ENCODE peak calls at places on chromosomes 12 and 14, in four cellular contexts. One of them, this sample, is unnamed.

GRCh38 chr12:109387425-109388166 is 39.9 kb downstream of the MYO1H start:
- DNase-seq in GM12878: no peak
- DNase-seq in HepG2: peak
- DNase-seq in K562: peak
- DNase-seq in this sample: peak

GRCh38 chr12:57619434-57620244 is 8.4 kb downstream of the ARHGEF25 start:
- DNase-seq in GM12878: no peak
- DNase-seq in HepG2: no peak
- DNase-seq in K562: no peak
- DNase-seq in this sample: peak

GRCh38 chr12:25526778-25527177 is 26.3 kb downstream of the LMNTD1 start:
- DNase-seq in GM12878: no peak
- DNase-seq in HepG2: no peak
- DNase-seq in K562: no peak
- DNase-seq in this sample: no peak

GRCh38 chr12:19236656-19237055 is 107.1 kb downstream of the PLEKHA5 start:
- DNase-seq in GM12878: no peak
- DNase-seq in HepG2: no peak
- DNase-seq in K562: no peak
- DNase-seq in this sample: no peak

GRCh38 chr14:95211721-95212504 is 54.6 kb upstream of the DICER1 start:
- DNase-seq in GM12878: peak
- DNase-seq in HepG2: no peak
- DNase-seq in K562: no peak
- DNase-seq in this sample: no peak

GRCh38 chr14:77148510-77149231 is 7.1 kb upstream of the ZDHHC22 start:
- DNase-seq in GM12878: no peak
- DNase-seq in HepG2: no peak
- DNase-seq in K562: peak
- DNase-seq in this sample: peak

GRCh38 chr14:67397536-67397935 is 14.4 kb downstream of the PLEK2 start:
- DNase-seq in GM12878: no peak
- DNase-seq in HepG2: no peak
- DNase-seq in K562: no peak
- DNase-seq in this sample: no peak

GRCh38 chr12:109818253-109818652 is 14.9 kb downstream of the TRPV4 start:
- DNase-seq in GM12878: no peak
- DNase-seq in HepG2: no peak
- DNase-seq in K562: no peak
- DNase-seq in this sample: no peak

GRCh38 chr12:63822352-63822751 is 22.1 kb upstream of the SRGAP1 start:
- DNase-seq in GM12878: no peak
- DNase-seq in HepG2: no peak
- DNase-seq in K562: no peak
- DNase-seq in this sample: no peak

GRCh38 chr14:97065305-97066067 is 268.3 kb downstream of the VRK1 start:
- DNase-seq in GM12878: no peak
- DNase-seq in HepG2: no peak
- DNase-seq in K562: no peak
- DNase-seq in this sample: no peak

GRCh38 chr12:56160160-56160763 is 2.1 kb downstream of the MYL6 start:
- DNase-seq in GM12878: no peak
- DNase-seq in HepG2: no peak
- DNase-seq in K562: no peak
- DNase-seq in this sample: peak

GRCh38 chr12:94676011-94676709 is 25.8 kb upstream of the TMCC3 start:
- DNase-seq in GM12878: peak
- DNase-seq in HepG2: no peak
- DNase-seq in K562: no peak
- DNase-seq in this sample: no peak

GRCh38 chr14:105494606-105494929 is 3.5 kb downstream of the TEDC1 start:
- DNase-seq in GM12878: no peak
- DNase-seq in HepG2: no peak
- DNase-seq in K562: no peak
- DNase-seq in this sample: no peak

GRCh38 chr14:99755629-99756603 is 37.3 kb upstream of the EML1 start:
- DNase-seq in GM12878: no peak
- DNase-seq in HepG2: peak
- DNase-seq in K562: no peak
- DNase-seq in this sample: no peak

GRCh38 chr14:33364536-33364935 is 425.9 kb downstream of the NPAS3 start:
- DNase-seq in GM12878: no peak
- DNase-seq in HepG2: no peak
- DNase-seq in K562: no peak
- DNase-seq in this sample: peak

GRCh38 chr12:102659200-102659911 is 179.0 kb upstream of the IGF1 start:
- DNase-seq in GM12878: no peak
- DNase-seq in HepG2: no peak
- DNase-seq in K562: no peak
- DNase-seq in this sample: peak

GRCh38 chr14:48398675-48399282 is 723.4 kb upstream of the MDGA2 start:
- DNase-seq in GM12878: no peak
- DNase-seq in HepG2: peak
- DNase-seq in K562: peak
- DNase-seq in this sample: peak

GRCh38 chr12:121769831-121770301 is 23.6 kb downstream of the RHOF start:
- DNase-seq in GM12878: no peak
- DNase-seq in HepG2: peak
- DNase-seq in K562: peak
- DNase-seq in this sample: no peak

GRCh38 chr12:107145397-107145796 is 52.0 kb upstream of the CRY1 start:
- DNase-seq in GM12878: no peak
- DNase-seq in HepG2: no peak
- DNase-seq in K562: no peak
- DNase-seq in this sample: no peak

GRCh38 chr12:131929530-131930456 is 717 bp downstream of the PUS1 start:
- DNase-seq in GM12878: no peak
- DNase-seq in HepG2: no peak
- DNase-seq in K562: peak
- DNase-seq in this sample: no peak

GRCh38 chr12:3493225-3494049 is 2.4 kb downstream of the PRMT8 start:
- DNase-seq in GM12878: no peak
- DNase-seq in HepG2: no peak
- DNase-seq in K562: no peak
- DNase-seq in this sample: peak

GRCh38 chr12:14993537-14994266 is 20.9 kb downstream of the PDE6H start:
- DNase-seq in GM12878: no peak
- DNase-seq in HepG2: no peak
- DNase-seq in K562: no peak
- DNase-seq in this sample: no peak

GRCh38 chr12:30515351-30515750 is 180.3 kb downstream of the IPO8 start:
- DNase-seq in GM12878: no peak
- DNase-seq in HepG2: peak
- DNase-seq in K562: no peak
- DNase-seq in this sample: peak

GRCh38 chr14:51157012-51157411 is 62.1 kb upstream of the TRIM9 start:
- DNase-seq in GM12878: no peak
- DNase-seq in HepG2: peak
- DNase-seq in K562: no peak
- DNase-seq in this sample: peak

GRCh38 chr12:52144512-52145227 is 47.1 kb downstream of the KRT80 start:
- DNase-seq in GM12878: no peak
- DNase-seq in HepG2: no peak
- DNase-seq in K562: no peak
- DNase-seq in this sample: no peak

GRCh38 chr12:39064712-39065111 is 159.3 kb upstream of the CPNE8 start:
- DNase-seq in GM12878: no peak
- DNase-seq in HepG2: no peak
- DNase-seq in K562: no peak
- DNase-seq in this sample: no peak

DNA sequence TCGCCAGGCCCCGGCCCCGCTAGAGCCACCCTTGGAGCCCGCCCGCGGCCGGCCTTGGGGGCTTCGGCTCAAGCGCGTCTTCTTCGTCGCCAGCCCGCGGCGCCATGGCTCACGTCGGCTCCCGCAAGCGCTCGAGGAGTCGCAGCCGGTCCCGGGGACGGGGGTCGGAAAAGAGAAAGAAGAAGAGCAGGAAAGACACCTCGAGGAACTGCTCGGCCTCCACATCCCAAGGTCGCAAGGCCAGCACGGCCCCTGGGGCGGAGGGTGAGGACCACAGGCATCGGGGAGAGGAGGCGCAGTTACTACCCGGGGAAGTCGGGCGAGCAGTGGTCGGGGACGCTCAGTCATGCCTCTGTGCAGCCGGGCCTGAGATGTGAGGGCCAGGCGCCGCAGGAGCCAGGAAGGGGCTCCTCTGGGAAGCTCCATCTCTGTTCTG is 573 bp downstream of the ARL6IP4 start:
- DNase-seq in GM12878: no peak
- DNase-seq in HepG2: no peak
- DNase-seq in K562: peak
- DNase-seq in this sample: no peak
- TF ChIP-seq POLR2AphosphoS5 in GM12878: no peak
- TF ChIP-seq POLR2AphosphoS5 in HepG2: no peak
- TF ChIP-seq POLR2AphosphoS5 in K562: no peak
- TF ChIP-seq POLR2AphosphoS5 in this sample: no peak

GRCh38 chr12:126051611-126052107 is 986.4 kb downstream of the AACS start:
- DNase-seq in GM12878: no peak
- DNase-seq in HepG2: no peak
- DNase-seq in K562: no peak
- DNase-seq in this sample: peak
- TF ChIP-seq JUNB in GM12878: no peak
- TF ChIP-seq JUNB in HepG2: no peak
- TF ChIP-seq JUNB in K562: no peak
- TF ChIP-seq JUNB in this sample: no peak

GRCh38 chr12:124323771-124324530 is 29.1 kb downstream of the RFLNA start:
- DNase-seq in GM12878: no peak
- DNase-seq in HepG2: no peak
- DNase-seq in K562: no peak
- DNase-seq in this sample: no peak
- TF ChIP-seq POLR2AphosphoS5 in GM12878: peak
- TF ChIP-seq POLR2AphosphoS5 in HepG2: no peak
- TF ChIP-seq POLR2AphosphoS5 in K562: no peak
- TF ChIP-seq POLR2AphosphoS5 in this sample: no peak

GRCh38 chr12:11638271-11638916 is 11.1 kb upstream of the ETV6 start:
- DNase-seq in GM12878: no peak
- DNase-seq in HepG2: no peak
- DNase-seq in K562: no peak
- DNase-seq in this sample: no peak
- TF ChIP-seq JUNB in GM12878: no peak
- TF ChIP-seq JUNB in HepG2: no peak
- TF ChIP-seq JUNB in K562: no peak
- TF ChIP-seq JUNB in this sample: no peak

GRCh38 chr12:53483979-53484377 is 15.3 kb downstream of the MAP3K12 start:
- DNase-seq in GM12878: no peak
- DNase-seq in HepG2: no peak
- DNase-seq in K562: no peak
- DNase-seq in this sample: no peak

GRCh38 chr12:53484686-53485567 is 14.3 kb downstream of the MAP3K12 start:
- DNase-seq in GM12878: no peak
- DNase-seq in HepG2: no peak
- DNase-seq in K562: no peak
- DNase-seq in this sample: no peak

GRCh38 chr12:53482626-53483165 is 16.6 kb downstream of the MAP3K12 start:
- DNase-seq in GM12878: no peak
- DNase-seq in HepG2: no peak
- DNase-seq in K562: no peak
- DNase-seq in this sample: no peak

GRCh38 chr12:53481957-53482586 is 17.2 kb downstream of the MAP3K12 start:
- DNase-seq in GM12878: no peak
- DNase-seq in HepG2: peak
- DNase-seq in K562: no peak
- DNase-seq in this sample: peak

GRCh38 chr12:53483225-53483978 is 15.9 kb downstream of the MAP3K12 start:
- DNase-seq in GM12878: no peak
- DNase-seq in HepG2: no peak
- DNase-seq in K562: no peak
- DNase-seq in this sample: peak
- TF ChIP-seq POLR2AphosphoS5 in GM12878: peak
- TF ChIP-seq POLR2AphosphoS5 in HepG2: peak
- TF ChIP-seq POLR2AphosphoS5 in K562: peak
- TF ChIP-seq POLR2AphosphoS5 in this sample: peak

GRCh38 chr14:59463773-59464650 is 1.2 kb downstream of the GPR135 start:
- DNase-seq in GM12878: no peak
- DNase-seq in HepG2: no peak
- DNase-seq in K562: no peak
- DNase-seq in this sample: peak
- TF ChIP-seq JUNB in GM12878: no peak
- TF ChIP-seq JUNB in HepG2: no peak
- TF ChIP-seq JUNB in K562: no peak
- TF ChIP-seq JUNB in this sample: no peak

DNA sequence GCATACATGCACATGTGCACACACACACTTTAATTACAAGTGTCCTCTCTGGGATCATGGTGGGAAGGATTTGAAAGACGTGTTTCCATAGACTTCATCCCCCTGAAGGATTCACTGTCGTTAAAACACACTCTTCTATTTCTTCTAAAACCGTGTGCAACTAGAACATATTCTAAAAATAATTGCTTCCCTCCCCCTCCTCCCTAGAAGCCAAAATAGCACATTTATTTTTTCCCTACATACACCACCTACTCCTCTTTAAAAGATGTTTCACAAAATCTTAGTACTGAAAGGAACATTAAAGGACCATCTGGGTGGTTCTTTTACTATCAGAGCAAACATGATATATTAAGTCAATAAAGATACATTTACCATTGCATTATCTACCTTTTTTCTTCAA is 142.4 kb downstream of the PPM1H start:
- DNase-seq in GM12878: no peak
- DNase-seq in HepG2: no peak
- DNase-seq in K562: no peak
- DNase-seq in this sample: no peak
- TF ChIP-seq POLR2AphosphoS5 in GM12878: no peak
- TF ChIP-seq POLR2AphosphoS5 in HepG2: no peak
- TF ChIP-seq POLR2AphosphoS5 in K562: no peak
- TF ChIP-seq POLR2AphosphoS5 in this sample: no peak

GRCh38 chr14:81974543-81974942 is 440.9 kb upstream of the SEL1L start:
- DNase-seq in GM12878: no peak
- DNase-seq in HepG2: no peak
- DNase-seq in K562: no peak
- DNase-seq in this sample: no peak
- TF ChIP-seq JUNB in GM12878: no peak
- TF ChIP-seq JUNB in HepG2: no peak
- TF ChIP-seq JUNB in K562: no peak
- TF ChIP-seq JUNB in this sample: no peak

This sample was measured in GM23338.